ENCODE peak calls at places on chromosomes 1 and 21, in seven cellular contexts. N, T, G, U, D, X and V are unnamed samples.

GRCh38 chr1:65299328-65299727 is 10.0 kb upstream of the DNAJC6 start:
- DNase-seq in N (no peak), T (no peak), G (no peak), U (no peak), D (no peak), X (no peak), V (no peak)

GRCh38 chr1:995665-996633 is 3.9 kb downstream of the HES4 start:
- DNase-seq in N (no peak), T (no peak), G (peak), U (no peak), D (peak), X (peak), V (no peak)

GRCh38 chr1:244461254-244462071 is at the start of gene CATSPERE:
- DNase-seq in N (peak), T (peak), G (peak), U (peak), D (peak), X (peak), V (peak)

GRCh38 chr1:183267646-183268431 is 81.8 kb downstream of the LAMC2 start:
- DNase-seq in N (no peak), T (no peak), G (no peak), U (no peak), D (no peak), X (peak), V (no peak)

GRCh38 chr1:161166669-161167548 is 683 bp downstream of the PPOX start:
- DNase-seq in N (peak), T (peak), G (no peak), U (no peak), D (peak), X (peak), V (no peak)

GRCh38 chr1:13661539-13661938 is 38.4 kb upstream of the PRDM2 start:
- DNase-seq in N (no peak), T (peak), G (no peak), U (no peak), D (no peak), X (no peak), V (no peak)

GRCh38 chr1:33004628-33005027 is 32.1 kb downstream of the AK2 start:
- DNase-seq in N (no peak), T (no peak), G (no peak), U (no peak), D (no peak), X (no peak), V (no peak)

GRCh38 chr1:53617382-53618217 is 121.4 kb downstream of the GLIS1 start:
- DNase-seq in N (no peak), T (no peak), G (no peak), U (no peak), D (no peak), X (peak), V (no peak)

GRCh38 chr1:197200468-197200899 is 54.0 kb upstream of the ASPM start:
- DNase-seq in N (no peak), T (peak), G (no peak), U (peak), D (no peak), X (no peak), V (no peak)

GRCh38 chr1:218498061-218498938 is 153.2 kb downstream of the TGFB2 start:
- DNase-seq in N (peak), T (no peak), G (no peak), U (no peak), D (no peak), X (no peak), V (no peak)

GRCh38 chr1:183711691-183712401 is 58.7 kb upstream of the APOBEC4 start:
- DNase-seq in N (no peak), T (peak), G (no peak), U (no peak), D (no peak), X (no peak), V (no peak)

GRCh38 chr1:214718724-214719123 is 115.7 kb downstream of the CENPF start:
- DNase-seq in N (no peak), T (no peak), G (no peak), U (no peak), D (no peak), X (no peak), V (no peak)

GRCh38 chr1:157347508-157347907 is 204.8 kb downstream of the FCRL5 start:
- DNase-seq in N (no peak), T (no peak), G (no peak), U (no peak), D (no peak), X (no peak), V (no peak)

GRCh38 chr1:153790282-153790995 is 15.2 kb downstream of the SLC27A3 start:
- DNase-seq in N (no peak), T (no peak), G (no peak), U (no peak), D (no peak), X (peak), V (no peak)

GRCh38 chr1:150762559-150762958 is 3.0 kb downstream of the CTSS start:
- DNase-seq in N (no peak), T (no peak), G (no peak), U (no peak), D (no peak), X (no peak), V (no peak)

GRCh38 chr1:245121523-245121922 is 33.3 kb upstream of the KIF26B start:
- DNase-seq in N (no peak), T (no peak), G (no peak), U (no peak), D (no peak), X (peak), V (no peak)

GRCh38 chr1:42311897-42312296 is 23.1 kb downstream of the FOXJ3 start:
- DNase-seq in N (no peak), T (no peak), G (no peak), U (no peak), D (no peak), X (no peak), V (no peak)

GRCh38 chr1:41678141-41678878 is 193.8 kb upstream of the EDN2 start:
- DNase-seq in N (no peak), T (no peak), G (no peak), U (no peak), D (no peak), X (peak), V (no peak)

GRCh38 chr1:51410568-51411460 is 80.5 kb upstream of the TTC39A start:
- DNase-seq in N (no peak), T (no peak), G (no peak), U (no peak), D (no peak), X (no peak), V (no peak)

GRCh38 chr1:19374926-19375325 is 62.8 kb downstream of the SLC66A1 start:
- DNase-seq in N (no peak), T (no peak), G (no peak), U (no peak), D (no peak), X (no peak), V (no peak)

GRCh38 chr1:12075195-12076114 is 12.4 kb downstream of the TNFRSF8 start:
- DNase-seq in N (peak), T (no peak), G (no peak), U (no peak), D (no peak), X (peak), V (no peak)

GRCh38 chr1:240695416-240695815 is 83.5 kb upstream of the GREM2 start:
- DNase-seq in N (no peak), T (no peak), G (no peak), U (no peak), D (no peak), X (no peak), V (no peak)

GRCh38 chr1:209743145-209743482 is 12.7 kb upstream of the TRAF3IP3 start:
- DNase-seq in N (peak), T (no peak), G (no peak), U (no peak), D (no peak), X (no peak), V (no peak)

GRCh38 chr21:28344985-28345384 is 647.7 kb downstream of the LTN1 start:
- DNase-seq in N (no peak), T (no peak), G (no peak), U (no peak), D (no peak), X (no peak), V (no peak)

GRCh38 chr1:8202182-8202905 is 115.6 kb upstream of the SLC45A1 start:
- DNase-seq in N (peak), T (no peak), G (no peak), U (no peak), D (peak), X (peak), V (no peak)

GRCh38 chr1:228018125-228018398 is 11.3 kb downstream of the WNT3A start:
- DNase-seq in N (no peak), T (no peak), G (no peak), U (no peak), D (no peak), X (no peak), V (no peak)

GRCh38 chr1:223813645-223814044 is 32.1 kb downstream of the TP53BP2 start:
- DNase-seq in N (no peak), T (no peak), G (no peak), U (no peak), D (no peak), X (no peak), V (no peak)

GRCh38 chr1:71566413-71566812 is 485.6 kb upstream of the ZRANB2 start:
- DNase-seq in N (no peak), T (no peak), G (no peak), U (no peak), D (no peak), X (no peak), V (no peak)

GRCh38 chr1:32786856-32787255 is 30.3 kb downstream of the YARS1 start:
- DNase-seq in N (no peak), T (peak), G (no peak), U (no peak), D (no peak), X (no peak), V (no peak)

GRCh38 chr1:167854184-167854583 is 59.8 kb downstream of the ADCY10 start:
- DNase-seq in N (no peak), T (no peak), G (no peak), U (no peak), D (no peak), X (no peak), V (no peak)

GRCh38 chr1:161799792-161800191 is 33.7 kb downstream of the ATF6 start:
- DNase-seq in N (no peak), T (no peak), G (no peak), U (no peak), D (no peak), X (no peak), V (no peak)

GRCh38 chr1:102183711-102184110 is 187.0 kb upstream of the OLFM3 start:
- DNase-seq in N (no peak), T (no peak), G (no peak), U (no peak), D (no peak), X (no peak), V (no peak)

GRCh38 chr21:43332872-43333300 is 94.0 kb downstream of the SIK1 start:
- DNase-seq in N (no peak), T (no peak), G (no peak), U (no peak), D (no peak), X (no peak), V (no peak)

GRCh38 chr1:194045416-194045815 is 859.0 kb upstream of the B3GALT2 start:
- DNase-seq in N (peak), T (no peak), G (no peak), U (no peak), D (no peak), X (no peak), V (no peak)

GRCh38 chr1:48908606-48909005 is 131.9 kb upstream of the BEND5 start:
- DNase-seq in N (no peak), T (no peak), G (no peak), U (no peak), D (no peak), X (no peak), V (no peak)

GRCh38 chr1:1353389-1354151 is 4.4 kb upstream of the DVL1 start:
- DNase-seq in N (no peak), T (peak), G (no peak), U (no peak), D (no peak), X (no peak), V (no peak)

GRCh38 chr1:173479649-173480048 is 2.5 kb downstream of the PRDX6 start:
- DNase-seq in N (no peak), T (no peak), G (no peak), U (no peak), D (no peak), X (no peak), V (no peak)

GRCh38 chr1:25033828-25034451 is 103.9 kb upstream of the RUNX3 start:
- DNase-seq in N (no peak), T (no peak), G (no peak), U (no peak), D (no peak), X (peak), V (no peak)